ENCODE peak calls at places on chromosomes 2 and 18, in four cellular contexts. H, Q, N and E are unnamed samples.

GRCh38 chr2:112850588-112850987 is 14.0 kb upstream of the IL1B start:
- DNase-seq in H (no peak), Q (no peak), N (no peak), E (no peak)

GRCh38 chr2:71458413-71459083 is 5.2 kb downstream of the DYSF start:
- DNase-seq in H (no peak), Q (no peak), N (peak), E (no peak)

GRCh38 chr2:74147729-74148456 is at the start of gene BOLA3:
- DNase-seq in H (peak), Q (peak), N (peak), E (peak)

GRCh38 chr2:38959938-38960608 is 70.4 kb downstream of the ARHGEF33 start:
- DNase-seq in H (peak), Q (no peak), N (peak), E (peak)

GRCh38 chr2:171318463-171318934 is 115.3 kb downstream of the METTL8 start:
- DNase-seq in H (no peak), Q (no peak), N (no peak), E (no peak)

GRCh38 chr2:37798315-37799005 is 126.6 kb upstream of the RMDN2 start:
- DNase-seq in H (no peak), Q (peak), N (no peak), E (no peak)

GRCh38 chr2:26086155-26086634 is 52.3 kb downstream of the RAB10 start:
- DNase-seq in H (no peak), Q (no peak), N (no peak), E (no peak)

GRCh38 chr2:168552450-168552856 is 96.4 kb downstream of the CERS6 start:
- DNase-seq in H (no peak), Q (peak), N (no peak), E (no peak)

GRCh38 chr2:239299218-239299939 is 101.4 kb downstream of the HDAC4 start:
- DNase-seq in H (peak), Q (no peak), N (no peak), E (peak)

GRCh38 chr2:46502291-46502690 is 22.9 kb downstream of the TMEM247 start:
- DNase-seq in H (no peak), Q (no peak), N (no peak), E (no peak)

GRCh38 chr2:229910832-229911412 is 10.9 kb downstream of the TRIP12 start:
- DNase-seq in H (no peak), Q (peak), N (peak), E (no peak)

GRCh38 chr18:22433960-22434359 is 16.2 kb upstream of the CTAGE1 start:
- DNase-seq in H (no peak), Q (no peak), N (no peak), E (no peak)

GRCh38 chr2:193824474-193824873 is 1629.7 kb upstream of the TMEFF2 start:
- DNase-seq in H (no peak), Q (no peak), N (no peak), E (no peak)

GRCh38 chr2:240320561-240321091 is 114.8 kb upstream of the GPC1 start:
- DNase-seq in H (no peak), Q (no peak), N (no peak), E (peak)

GRCh38 chr2:167681234-167681633 is 566.2 kb downstream of the STK39 start:
- DNase-seq in H (no peak), Q (no peak), N (no peak), E (no peak)

GRCh38 chr2:219634951-219635751 is 7.7 kb downstream of the SLC4A3 start:
- DNase-seq in H (no peak), Q (no peak), N (no peak), E (no peak)

GRCh38 chr2:152537252-152537651 is 180.0 kb downstream of the PRPF40A start:
- DNase-seq in H (no peak), Q (peak), N (no peak), E (no peak)